ENCODE peak calls at places on chromosomes 16 and 17, in nine cellular contexts. F is gastrocnemius medialis, Y is uterus, E is astrocyte of the cerebellum, B is A549, Q is neural progenitor cell, G is ovary, P is tibial artery, N is kidney epithelial cell. O is an unnamed sample.

GRCh38 chr17:77419547-77420475 is 279.0 kb downstream of the SEC14L1 start:
- DNase-seq in E (no peak), G (peak), N (no peak), P (no peak), Y (no peak), F (no peak), B (no peak), Q (peak), O (no peak)

GRCh38 chr16:26396511-26397235 is 670.1 kb upstream of the C16orf82 start:
- DNase-seq in P (no peak), Y (no peak), Q (peak), G (no peak), N (no peak), E (no peak), F (no peak), B (no peak), O (no peak)

GRCh38 chr16:91484-91883 is 13.5 kb downstream of the MPG start:
- DNase-seq in B (no peak), G (no peak), Y (no peak), F (no peak), E (no peak), P (peak), N (no peak), Q (no peak), O (no peak)

GRCh38 chr16:61194573-61194972 is 841.7 kb downstream of the CDH8 start:
- DNase-seq in Y (no peak), Q (no peak), G (no peak), E (no peak), N (no peak), F (no peak), P (no peak), B (no peak), O (no peak)

GRCh38 chr17:29613371-29613837 is 9.3 kb downstream of the CORO6 start:
- DNase-seq in B (peak), E (peak), G (peak), Y (peak), N (no peak), F (peak), P (peak), Q (peak), O (no peak)

GRCh38 chr16:77782694-77783093 is 5.7 kb upstream of the VAT1L start:
- DNase-seq in Y (no peak), P (no peak), N (no peak), B (peak), F (no peak), E (no peak), Q (no peak), G (no peak), O (peak)

GRCh38 chr17:70159980-70160379 is 9.4 kb upstream of the KCNJ2 start:
- DNase-seq in G (no peak), Y (no peak), Q (no peak), F (no peak), B (no peak), E (no peak), N (no peak), P (no peak), O (no peak)

GRCh38 chr16:80084614-80085013 is 456.2 kb upstream of the DYNLRB2 start:
- DNase-seq in Q (peak), B (peak), Y (peak), F (peak), E (peak), P (no peak), N (peak), G (peak), O (no peak)

GRCh38 chr17:41772218-41772585 is 14.3 kb downstream of the JUP start:
- DNase-seq in B (no peak), F (no peak), Q (no peak), G (no peak), P (no peak), N (no peak), Y (no peak), E (no peak), O (no peak)

GRCh38 chr17:4536742-4537411 is 18.3 kb downstream of the MYBBP1A start:
- DNase-seq in F (no peak), Y (peak), B (no peak), E (no peak), N (no peak), P (no peak), Q (no peak), G (peak), O (peak)

GRCh38 chr17:42531455-42532354 is 4.3 kb upstream of the NAGLU start:
- DNase-seq in F (no peak), N (no peak), B (peak), Q (peak), P (peak), G (peak), Y (peak), E (no peak), O (peak)

DNA sequence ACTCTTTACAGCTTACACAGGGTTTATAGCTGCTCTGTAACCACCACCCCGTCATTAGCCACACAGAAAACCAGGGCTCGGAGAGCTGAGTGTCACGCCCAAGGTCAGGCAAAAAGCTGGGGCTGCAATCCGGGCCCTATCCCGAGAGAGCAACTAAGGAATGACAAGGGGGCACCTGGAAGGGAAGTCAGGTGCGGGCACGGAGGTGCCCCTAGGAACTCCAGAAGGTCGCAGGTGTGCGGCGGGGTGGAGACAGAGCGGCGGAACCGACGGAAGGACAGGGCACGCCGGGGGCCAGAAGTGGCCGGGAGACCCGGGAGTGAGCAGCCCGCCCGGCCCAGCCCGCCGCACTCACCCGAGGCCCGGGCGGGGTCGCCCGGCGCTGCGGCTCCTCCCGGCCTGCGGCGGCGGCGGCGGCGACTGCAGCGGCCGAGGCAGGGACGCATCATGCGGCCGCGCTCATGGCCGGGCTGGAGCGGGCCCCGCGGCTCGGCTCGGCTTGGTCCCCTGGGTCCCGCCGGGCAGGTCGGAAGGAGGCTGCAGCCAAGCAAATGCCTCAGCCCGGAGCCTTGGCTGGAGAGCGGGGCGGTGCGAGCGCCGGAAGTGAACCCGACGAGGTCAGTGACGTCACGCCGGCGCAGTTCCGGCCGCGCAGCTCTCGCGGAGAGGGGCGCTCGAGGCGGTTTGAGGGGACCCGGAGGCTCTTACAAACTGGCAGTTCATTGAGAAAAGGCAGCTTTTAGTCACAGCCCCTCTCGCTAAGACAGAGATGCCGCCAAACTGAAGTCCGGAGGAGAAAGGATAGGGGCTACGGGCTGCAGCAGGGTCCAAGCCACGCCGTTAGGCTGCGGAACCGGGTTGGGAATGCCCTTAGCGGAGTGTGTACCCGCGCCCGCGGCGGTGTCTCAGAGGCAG is at the start of gene ZDHHC7:
- DNase-seq in N (no peak), B (peak), Y (peak), Q (peak), E (peak), P (peak), G (peak), F (peak), O (peak)
- TF ChIP-seq CTCF in N (no peak), B (no peak), Y (no peak), Q (peak), E (no peak), P (no peak), G (peak), F (no peak), O (no peak)

DNA sequence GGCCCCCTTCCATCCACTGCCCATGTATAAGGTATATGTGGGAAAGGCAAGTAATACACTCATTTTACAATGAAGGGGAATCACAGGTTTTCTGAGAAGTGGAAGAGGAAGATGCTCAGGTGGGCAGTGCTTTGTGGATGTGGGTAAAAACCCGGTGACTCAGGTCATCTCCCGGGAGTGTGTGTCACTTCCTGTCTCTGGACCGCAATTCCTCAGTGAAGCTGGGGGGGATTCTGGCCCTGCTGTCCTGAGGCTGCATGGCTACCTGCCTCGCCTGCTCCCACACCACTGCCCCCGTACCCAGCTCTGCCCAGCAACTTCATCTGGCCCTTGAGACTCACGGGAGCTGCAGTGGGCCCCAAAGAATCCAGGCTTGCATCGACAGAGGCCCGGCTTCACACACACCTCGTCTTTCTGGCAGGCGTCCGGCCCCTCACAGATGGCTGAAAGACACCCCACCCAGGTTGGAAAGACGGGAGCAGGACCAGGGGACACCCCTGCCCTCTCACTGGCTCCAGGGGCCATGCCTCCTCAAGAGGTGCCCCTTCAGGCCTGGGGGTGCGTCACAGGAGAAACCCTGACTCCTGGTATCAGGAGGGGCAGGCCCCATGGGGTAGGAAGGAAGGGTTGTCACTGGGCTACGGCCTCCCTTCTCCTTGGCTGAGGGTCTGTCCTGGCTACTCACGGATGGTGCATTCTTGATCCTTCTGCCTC is 882 bp downstream of the SCARF1 start:
- DNase-seq in Y (no peak), N (no peak), G (no peak), B (no peak), Q (no peak), P (no peak), E (no peak), F (no peak), O (no peak)
- H3K4me3 ChIP-seq in Y (peak), N (no peak), G (peak), B (no peak), Q (no peak), P (peak), E (no peak), F (peak), O (no peak)

GRCh38 chr16:46719528-46719927 is 28.6 kb downstream of the MYLK3 start:
- DNase-seq in N (no peak), Y (no peak), Q (no peak), B (no peak), P (no peak), E (no peak), G (no peak), F (no peak), O (no peak)
- TF ChIP-seq CTCF in N (no peak), Y (no peak), Q (no peak), B (no peak), P (no peak), E (no peak), G (no peak), F (no peak), O (no peak)

GRCh38 chr17:33291248-33292183 is 1.6 kb downstream of the ASIC2 start:
- DNase-seq in N (no peak), P (no peak), Y (no peak), Q (peak), F (no peak), B (peak), E (no peak), G (peak), O (peak)

GRCh38 chr17:33294994-33295393 is 1.9 kb upstream of the ASIC2 start:
- DNase-seq in N (no peak), B (no peak), Q (no peak), G (no peak), Y (no peak), P (no peak), F (no peak), E (no peak), O (no peak)

GRCh38 chr17:33290156-33290697 is 2.9 kb downstream of the ASIC2 start:
- DNase-seq in E (no peak), N (no peak), F (no peak), Q (no peak), G (no peak), Y (no peak), B (no peak), P (no peak), O (no peak)

GRCh38 chr17:33292184-33292980 is 713 bp downstream of the ASIC2 start:
- DNase-seq in F (no peak), Q (peak), G (peak), P (no peak), N (no peak), E (no peak), B (peak), Y (peak), O (no peak)

DNA sequence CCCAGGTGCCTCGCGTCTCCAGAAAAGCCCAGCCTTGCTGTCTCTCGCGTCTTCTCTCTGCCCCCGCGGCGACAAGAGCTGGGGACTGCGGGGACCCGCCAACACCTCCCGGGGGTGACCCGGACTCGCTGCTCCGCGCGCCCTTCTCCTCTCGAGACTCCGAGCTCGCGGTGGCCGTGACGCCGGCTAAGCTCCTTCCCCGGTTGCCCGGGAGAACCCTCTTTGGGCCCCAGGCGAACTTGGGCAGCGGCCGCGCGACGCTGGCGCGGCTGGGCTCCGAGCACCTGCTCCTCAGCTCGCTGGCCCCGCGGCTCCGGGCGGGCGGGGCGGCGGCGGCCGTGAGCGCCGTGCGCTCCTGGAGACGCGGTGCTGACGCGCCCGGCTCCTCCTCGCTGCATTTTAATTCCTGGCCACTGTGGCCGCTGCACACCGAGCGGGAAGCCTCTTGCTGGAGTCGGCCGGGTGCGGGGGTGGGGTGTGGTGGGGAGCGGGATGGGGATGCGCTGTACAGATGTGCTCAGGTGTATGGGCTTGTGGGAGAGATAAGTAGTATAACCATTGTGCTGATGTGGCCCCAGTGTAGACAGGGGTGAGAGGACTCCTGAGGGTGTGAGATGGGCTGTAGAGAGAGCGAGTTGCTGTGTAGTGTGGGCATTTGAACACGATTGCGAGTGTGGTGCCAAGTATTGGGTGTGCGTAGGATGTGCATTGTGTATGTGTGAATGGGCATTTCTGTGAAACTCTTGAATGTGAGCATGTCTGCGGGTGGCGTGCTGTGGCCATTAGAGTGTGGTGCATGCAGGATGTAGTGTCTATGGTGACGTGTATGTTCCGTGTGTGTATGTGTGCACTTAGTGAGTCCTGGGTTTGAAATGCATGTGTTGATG is at the start of gene ASIC2:
- DNase-seq in F (no peak), Y (no peak), P (peak), Q (peak), B (peak), G (peak), N (no peak), E (no peak), O (no peak)
- H3K4me3 ChIP-seq in F (no peak), Y (peak), P (peak), Q (peak), B (peak), G (peak), N (peak), E (peak), O (no peak)

DNA sequence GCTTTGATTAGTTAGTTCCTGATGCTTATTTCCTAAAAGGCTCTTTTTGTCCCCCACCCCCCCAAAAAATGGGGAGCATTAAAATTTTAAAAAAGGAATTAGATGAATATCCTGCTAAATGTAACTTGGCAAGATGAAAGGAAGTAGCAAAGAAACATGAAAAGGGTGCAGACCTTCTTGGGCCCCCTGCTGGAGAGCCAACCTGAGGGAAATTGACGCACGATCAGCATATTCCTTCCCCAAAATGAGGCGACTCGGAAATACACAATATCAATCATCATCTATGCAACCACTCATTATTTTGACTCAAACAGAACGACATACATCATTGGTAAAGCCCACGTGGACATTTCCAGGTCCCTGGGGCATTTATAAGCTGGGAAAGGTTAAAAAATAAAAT is 59.7 kb downstream of the GRIN2A start:
- DNase-seq in B (peak), Y (no peak), F (no peak), E (no peak), N (no peak), G (no peak), Q (peak), P (no peak), O (no peak)
- TF ChIP-seq CTCF in B (peak), Y (no peak), F (no peak), E (peak), N (peak), G (no peak), Q (peak), P (peak), O (no peak)

GRCh38 chr16:87389245-87389644 is 2.9 kb upstream of the MAP1LC3B start:
- DNase-seq in E (no peak), G (no peak), P (no peak), F (no peak), N (no peak), B (no peak), Y (no peak), Q (no peak), O (peak)

GRCh38 chr16:87391324-87391949 is 699 bp upstream of the MAP1LC3B start:
- DNase-seq in N (no peak), G (peak), F (peak), E (no peak), B (peak), Q (peak), P (peak), Y (peak), O (no peak)

GRCh38 chr16:87388818-87389134 is 3.4 kb upstream of the MAP1LC3B start:
- DNase-seq in E (no peak), G (no peak), N (no peak), F (no peak), Q (no peak), Y (no peak), B (no peak), P (no peak), O (no peak)

GRCh38 chr16:87391950-87392822 is at the start of gene MAP1LC3B:
- DNase-seq in E (peak), Y (peak), N (peak), B (peak), F (peak), P (peak), Q (peak), G (peak), O (peak)

GRCh38 chr16:87390641-87391323 is 1.4 kb upstream of the MAP1LC3B start:
- DNase-seq in N (no peak), P (peak), Y (peak), G (peak), F (no peak), B (no peak), E (no peak), Q (peak), O (no peak)
- H3K4me3 ChIP-seq in N (no peak), P (peak), Y (no peak), G (no peak), F (peak), B (peak), E (no peak), Q (peak), O (no peak)

GRCh38 chr17:82839617-82840292 is at the start of gene ZNF750:
- DNase-seq in F (no peak), Y (no peak), G (peak), B (no peak), N (no peak), Q (no peak), P (no peak), E (no peak), O (no peak)
- TF ChIP-seq CTCF in F (no peak), Y (no peak), G (no peak), B (no peak), N (no peak), Q (no peak), P (no peak), E (no peak), O (no peak)

GRCh38 chr16:66097746-66098145 is 268.7 kb upstream of the CDH5 start:
- DNase-seq in N (no peak), P (no peak), E (no peak), Y (no peak), B (no peak), F (no peak), Q (no peak), G (no peak), O (no peak)
- H3K4me3 ChIP-seq in N (no peak), P (no peak), E (no peak), Y (no peak), B (no peak), F (no peak), Q (no peak), G (no peak), O (no peak)

DNA sequence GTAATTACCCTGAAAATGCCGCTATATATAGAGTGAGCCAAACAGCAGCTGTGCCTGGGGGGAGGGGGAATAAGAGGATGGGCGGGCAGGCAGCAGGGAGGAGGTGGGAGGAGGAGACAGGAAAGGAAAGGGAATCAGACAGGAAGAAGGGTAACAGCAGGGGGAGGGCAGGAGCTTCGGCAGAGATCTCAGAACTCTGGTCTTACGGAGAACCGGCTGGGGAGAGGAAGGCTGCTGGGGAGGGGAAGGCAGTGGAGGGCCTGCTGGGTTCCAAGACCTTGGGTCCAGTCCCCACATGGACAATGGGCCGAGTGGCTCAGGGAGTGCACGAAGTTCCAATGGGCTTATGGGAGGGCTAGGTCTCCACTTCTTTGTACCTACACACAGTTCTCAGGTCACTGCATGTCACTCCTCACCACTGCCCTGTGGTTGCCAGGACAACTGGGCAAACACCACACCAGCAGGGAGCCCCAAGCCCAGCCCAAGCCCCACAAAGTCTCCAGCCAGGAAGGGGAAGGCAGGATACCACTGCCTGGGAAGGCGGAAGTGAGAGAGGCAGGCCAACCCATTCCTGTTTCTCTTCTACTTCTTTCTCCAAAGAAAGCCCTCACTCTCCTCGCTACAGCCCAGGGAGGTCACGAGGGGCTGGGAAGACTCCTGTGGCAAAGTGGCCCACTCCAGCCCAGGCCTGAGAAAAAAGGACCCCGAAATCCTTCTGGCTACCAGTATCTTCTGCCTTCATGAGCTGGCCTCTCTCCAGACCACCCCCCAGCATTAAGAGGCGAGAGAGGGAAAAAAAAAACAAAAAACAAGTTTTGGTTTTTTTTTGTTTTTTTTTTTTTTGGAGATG is 25.3 kb downstream of the G6PC3 start:
- DNase-seq in G (peak), P (no peak), N (peak), F (peak), Q (peak), B (peak), E (peak), Y (peak), O (peak)
- TF ChIP-seq CTCF in G (no peak), P (peak), N (peak), F (peak), Q (no peak), B (no peak), E (peak), Y (peak), O (no peak)

O was measured in HL-60.